ENCODE peak calls at places on chromosomes 5 and 9, in four cellular contexts. J, M, Z and K are unnamed samples.

GRCh38 chr5:122014232-122014940 is 52.6 kb downstream of the SRFBP1 start:
- DNase-seq in J (no peak), M (no peak), Z (no peak), K (no peak)

GRCh38 chr5:58887721-58888409 is 305.0 kb downstream of the RAB3C start:
- DNase-seq in J (no peak), M (no peak), Z (peak), K (no peak)

GRCh38 chr9:74458832-74459231 is 38.3 kb upstream of the RORB start:
- DNase-seq in J (no peak), M (no peak), Z (no peak), K (no peak)

GRCh38 chr9:121811140-121811539 is 159.7 kb downstream of the DAB2IP start:
- DNase-seq in J (no peak), M (no peak), Z (no peak), K (no peak)

GRCh38 chr5:1008451-1009358 is at the start of gene NKD2:
- DNase-seq in J (no peak), M (peak), Z (peak), K (peak)

GRCh38 chr5:132667761-132668705 is 5.8 kb upstream of the IL4 start:
- DNase-seq in J (no peak), M (no peak), Z (no peak), K (no peak)

GRCh38 chr5:131538177-131538593 is 96.8 kb downstream of the RAPGEF6 start:
- DNase-seq in J (no peak), M (no peak), Z (no peak), K (no peak)

GRCh38 chr5:122064992-122065391 is 13.1 kb downstream of the LOX start:
- DNase-seq in J (no peak), M (no peak), Z (no peak), K (no peak)

GRCh38 chr5:7828269-7828668 is 22.7 kb downstream of the CFAP90 start:
- DNase-seq in J (no peak), M (no peak), Z (no peak), K (no peak)

GRCh38 chr9:135126480-135127187 is 39.2 kb downstream of the OLFM1 start:
- DNase-seq in J (no peak), M (no peak), Z (no peak), K (no peak)

GRCh38 chr5:153960269-153961215 is 78.2 kb downstream of the FAM114A2 start:
- DNase-seq in J (no peak), M (no peak), Z (no peak), K (no peak)

GRCh38 chr9:132160802-132161742 is 786 bp upstream of the NTNG2 start:
- DNase-seq in J (peak), M (no peak), Z (no peak), K (no peak)

GRCh38 chr5:982377-983237 is 26.0 kb upstream of the NKD2 start:
- DNase-seq in J (no peak), M (no peak), Z (no peak), K (no peak)

GRCh38 chr5:1537166-1538154 is 13.7 kb upstream of the LPCAT1 start:
- DNase-seq in J (no peak), M (no peak), Z (peak), K (no peak)

GRCh38 chr5:39714036-39714698 is 289.4 kb upstream of the DAB2 start:
- DNase-seq in J (peak), M (no peak), Z (no peak), K (no peak)

GRCh38 chr9:116152941-116153764 is 438 bp upstream of the PAPPA start:
- DNase-seq in J (no peak), M (no peak), Z (no peak), K (no peak)

GRCh38 chr9:76521906-76522305 is 62.9 kb downstream of the GCNT1 start:
- DNase-seq in J (no peak), M (no peak), Z (no peak), K (no peak)

GRCh38 chr5:19264821-19265220 is 723.2 kb downstream of the CDH18 start:
- DNase-seq in J (no peak), M (no peak), Z (no peak), K (no peak)

GRCh38 chr9:69805962-69806633 is 14.5 kb upstream of the CFAP95 start:
- DNase-seq in J (no peak), M (no peak), Z (peak), K (no peak)

GRCh38 chr9:2276296-2276695 is 261.1 kb downstream of the SMARCA2 start:
- DNase-seq in J (no peak), M (no peak), Z (no peak), K (no peak)

GRCh38 chr9:127654619-127655018 is 42.5 kb downstream of the STXBP1 start:
- DNase-seq in J (no peak), M (no peak), Z (no peak), K (no peak)

GRCh38 chr9:107878462-107878861 is 388.9 kb upstream of the KLF4 start:
- DNase-seq in J (no peak), M (no peak), Z (no peak), K (no peak)

GRCh38 chr5:59337240-59337639 is 556.3 kb downstream of the PDE4D start:
- DNase-seq in J (no peak), M (peak), Z (no peak), K (no peak)

GRCh38 chr9:77218612-77219011 is 41.3 kb downstream of the VPS13A start:
- DNase-seq in J (peak), M (no peak), Z (no peak), K (no peak)

GRCh38 chr5:110790673-110791072 is 51.9 kb downstream of the SLC25A46 start:
- DNase-seq in J (peak), M (no peak), Z (no peak), K (no peak)

GRCh38 chr5:179866241-179867078 is 7.8 kb upstream of the MRNIP start:
- DNase-seq in J (no peak), M (no peak), Z (no peak), K (no peak)

GRCh38 chr5:147515269-147515668 is 5.4 kb upstream of the DPYSL3 start:
- DNase-seq in J (no peak), M (no peak), Z (no peak), K (no peak)

GRCh38 chr9:36222449-36222848 is 31.7 kb downstream of the CLTA start:
- DNase-seq in J (no peak), M (no peak), Z (no peak), K (no peak)

GRCh38 chr5:92687793-92688467 is 893.1 kb downstream of the NR2F1-AS1 start:
- DNase-seq in J (peak), M (no peak), Z (no peak), K (no peak)
- TF ChIP-seq CTCF in J (peak), M (no peak), Z (no peak), K (no peak)

DNA sequence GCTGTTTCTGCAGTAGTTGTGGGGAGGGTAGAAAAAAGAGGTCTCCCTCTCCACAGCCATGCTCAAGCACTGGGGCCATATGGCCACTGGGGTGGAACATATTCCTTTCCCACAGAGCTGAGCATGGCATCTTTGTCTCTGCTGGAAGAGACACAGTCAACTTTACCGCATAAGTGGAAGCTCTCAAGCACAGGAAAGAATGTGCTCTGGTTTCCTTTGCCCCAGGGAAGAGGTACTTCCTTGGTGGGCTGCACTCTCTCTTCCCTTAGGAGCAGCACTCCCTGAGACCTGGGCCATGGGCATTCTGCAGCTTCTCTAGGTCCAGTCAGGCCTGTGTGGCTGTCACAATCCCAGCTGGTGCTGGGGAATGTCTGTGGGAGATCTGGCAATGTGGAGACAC is 168.5 kb upstream of the ACTBL2 start:
- DNase-seq in J (no peak), M (no peak), Z (no peak), K (no peak)
- TF ChIP-seq CTCF in J (no peak), M (no peak), Z (no peak), K (no peak)

GRCh38 chr5:94228791-94229190 is 389.6 kb downstream of the KIAA0825 start:
- DNase-seq in J (no peak), M (no peak), Z (no peak), K (no peak)

GRCh38 chr5:94218374-94218773 is 400.0 kb downstream of the KIAA0825 start:
- DNase-seq in J (peak), M (no peak), Z (no peak), K (no peak)

GRCh38 chr5:94217745-94218144 is 400.7 kb downstream of the KIAA0825 start:
- DNase-seq in J (no peak), M (no peak), Z (no peak), K (no peak)

GRCh38 chr5:94223231-94223630 is 395.2 kb downstream of the KIAA0825 start:
- DNase-seq in J (no peak), M (no peak), Z (no peak), K (no peak)
- TF ChIP-seq CTCF in J (no peak), M (no peak), Z (no peak), K (no peak)

GRCh38 chr5:54742417-54742889 is 224.9 kb downstream of the SNX18 start:
- DNase-seq in J (no peak), M (no peak), Z (no peak), K (no peak)
- TF ChIP-seq CTCF in J (peak), M (no peak), Z (no peak), K (no peak)

GRCh38 chr9:112537561-112537960 is 50.9 kb downstream of the KIAA1958 start:
- DNase-seq in J (no peak), M (no peak), Z (no peak), K (no peak)
- TF ChIP-seq CTCF in J (no peak), M (no peak), Z (no peak), K (no peak)

GRCh38 chr5:107230367-107230766 is 440.4 kb downstream of the EFNA5 start:
- DNase-seq in J (no peak), M (no peak), Z (no peak), K (no peak)
- TF ChIP-seq CTCF in J (no peak), M (no peak), Z (no peak), K (no peak)

GRCh38 chr5:178551468-178551867 is 38.7 kb downstream of the COL23A1 start:
- DNase-seq in J (no peak), M (no peak), Z (no peak), K (no peak)

GRCh38 chr5:178547753-178548415 is 42.3 kb downstream of the COL23A1 start:
- DNase-seq in J (no peak), M (no peak), Z (no peak), K (no peak)

GRCh38 chr5:178548751-178549150 is 41.4 kb downstream of the COL23A1 start:
- DNase-seq in J (no peak), M (no peak), Z (no peak), K (no peak)

GRCh38 chr5:178553517-178553916 is 36.7 kb downstream of the COL23A1 start:
- DNase-seq in J (no peak), M (no peak), Z (no peak), K (no peak)

DNA sequence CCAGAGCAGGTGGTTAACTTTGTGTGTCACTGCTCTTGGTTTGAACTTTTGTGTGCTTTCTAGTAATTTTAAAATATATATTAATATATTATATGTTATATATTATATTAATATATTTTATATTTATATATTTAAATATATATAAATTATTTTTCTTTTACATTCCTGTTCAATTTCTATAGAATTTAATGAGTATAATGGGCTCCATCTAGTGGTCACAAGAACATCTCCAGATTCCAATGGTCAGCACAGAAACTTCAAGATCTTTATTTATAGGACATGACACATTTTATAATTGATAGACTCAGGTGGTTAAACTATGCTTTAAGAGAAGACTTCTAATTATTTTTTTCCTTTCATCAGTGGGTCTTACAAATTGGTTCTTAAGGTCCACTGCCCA is 39.1 kb downstream of the COL23A1 start:
- DNase-seq in J (peak), M (no peak), Z (no peak), K (no peak)
- TF ChIP-seq CTCF in J (peak), M (peak), Z (peak), K (no peak)

GRCh38 chr9:1024112-1024511 is 26.0 kb upstream of the DMRT2 start:
- DNase-seq in J (no peak), M (no peak), Z (no peak), K (no peak)

GRCh38 chr9:1013018-1013417 is 36.6 kb downstream of the DMRT3 start:
- DNase-seq in J (no peak), M (no peak), Z (no peak), K (no peak)

GRCh38 chr9:1018121-1018520 is 32.0 kb upstream of the DMRT2 start:
- DNase-seq in J (no peak), M (no peak), Z (no peak), K (no peak)
- TF ChIP-seq CTCF in J (no peak), M (peak), Z (no peak), K (no peak)

GRCh38 chr9:91562412-91562811 is 138.8 kb upstream of the NFIL3 start:
- DNase-seq in J (no peak), M (no peak), Z (no peak), K (no peak)
- TF ChIP-seq CTCF in J (no peak), M (no peak), Z (no peak), K (no peak)